ENCODE peak calls at places on chromosomes 13 and 19, in six cellular contexts. S is right atrium auricular region; F is cardiac fibroblast; P is IMR-90; L is neural progenitor cell; U is CD8-positive, alpha-beta T cell. W is an unnamed sample.

GRCh38 chr19:47824396-47824795 is 2.7 kb downstream of the CRX start:
- DNase-seq in S (no peak), F (no peak), P (no peak), L (no peak), U (no peak), W (no peak)

GRCh38 chr13:113777311-113778260 is 18.6 kb downstream of the TMEM255B start:
- DNase-seq in S (no peak), F (peak), P (peak), L (peak), U (no peak), W (peak)

GRCh38 chr13:79775830-79776229 is 294.9 kb downstream of the NDFIP2 start:
- DNase-seq in S (no peak), F (peak), P (peak), L (peak), U (no peak), W (peak)

GRCh38 chr13:38386421-38386820 is 36.8 kb downstream of the UFM1 start:
- DNase-seq in S (no peak), F (peak), P (peak), L (no peak), U (no peak), W (peak)

GRCh38 chr13:112734696-112735547 is 45.1 kb downstream of the ATP11A start:
- DNase-seq in S (no peak), F (no peak), P (peak), L (no peak), U (no peak), W (no peak)

GRCh38 chr13:79492313-79492798 is 11.4 kb downstream of the NDFIP2 start:
- DNase-seq in S (no peak), F (peak), P (peak), L (no peak), U (no peak), W (peak)

GRCh38 chr19:8611890-8612806 is 1.6 kb upstream of the ADAMTS10 start:
- DNase-seq in S (peak), F (peak), P (peak), L (no peak), U (peak), W (peak)

GRCh38 chr13:30932481-30933333 is at the start of gene TEX26:
- DNase-seq in S (no peak), F (peak), P (no peak), L (peak), U (no peak), W (no peak)

DNA sequence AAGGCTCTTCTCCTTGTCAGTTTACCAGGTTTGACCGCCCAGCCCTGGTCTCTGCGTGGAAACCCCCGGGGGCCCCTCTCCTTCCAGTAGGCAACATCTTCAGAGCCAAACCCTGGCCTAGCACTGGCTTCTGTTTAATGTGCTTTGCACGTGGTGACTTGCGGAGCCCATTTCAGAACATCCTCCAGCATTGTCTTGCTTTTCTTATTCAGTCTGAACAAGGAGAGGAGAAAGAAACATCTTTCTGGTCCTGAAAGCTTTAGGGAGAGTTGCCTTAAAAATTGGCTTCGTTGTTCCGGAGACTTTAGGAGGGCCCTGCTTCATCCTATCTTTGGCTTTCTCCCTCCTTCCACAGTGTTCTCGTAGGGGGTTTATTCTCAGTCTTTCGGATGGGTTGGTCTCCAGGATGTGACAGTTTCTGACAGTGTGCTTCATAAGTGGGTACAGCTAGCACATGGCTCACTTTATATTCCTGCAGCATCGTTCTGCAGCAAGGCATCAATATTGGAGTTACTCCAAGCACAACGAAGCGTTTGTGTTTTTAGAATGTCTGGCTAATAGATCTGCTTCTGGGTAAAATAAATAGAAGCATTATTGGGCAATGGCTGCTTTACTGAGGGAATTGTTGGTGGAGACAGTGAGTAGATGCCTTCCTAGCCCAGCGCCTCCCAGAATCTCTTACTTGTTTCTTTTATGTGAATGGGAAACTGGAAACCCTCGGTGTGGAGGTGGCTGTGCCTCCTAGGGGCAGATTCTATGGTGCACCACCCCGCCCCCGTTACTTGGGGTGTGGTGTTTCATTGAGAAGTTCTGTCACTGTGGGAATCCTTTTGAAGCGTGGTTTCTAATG is 1.8 kb downstream of the FARP1 start:
- DNase-seq in S (no peak), F (peak), P (peak), L (peak), U (no peak), W (peak)
- TF ChIP-seq CTCF in S (no peak), F (peak), P (peak), L (peak), U (no peak), W (peak)

DNA sequence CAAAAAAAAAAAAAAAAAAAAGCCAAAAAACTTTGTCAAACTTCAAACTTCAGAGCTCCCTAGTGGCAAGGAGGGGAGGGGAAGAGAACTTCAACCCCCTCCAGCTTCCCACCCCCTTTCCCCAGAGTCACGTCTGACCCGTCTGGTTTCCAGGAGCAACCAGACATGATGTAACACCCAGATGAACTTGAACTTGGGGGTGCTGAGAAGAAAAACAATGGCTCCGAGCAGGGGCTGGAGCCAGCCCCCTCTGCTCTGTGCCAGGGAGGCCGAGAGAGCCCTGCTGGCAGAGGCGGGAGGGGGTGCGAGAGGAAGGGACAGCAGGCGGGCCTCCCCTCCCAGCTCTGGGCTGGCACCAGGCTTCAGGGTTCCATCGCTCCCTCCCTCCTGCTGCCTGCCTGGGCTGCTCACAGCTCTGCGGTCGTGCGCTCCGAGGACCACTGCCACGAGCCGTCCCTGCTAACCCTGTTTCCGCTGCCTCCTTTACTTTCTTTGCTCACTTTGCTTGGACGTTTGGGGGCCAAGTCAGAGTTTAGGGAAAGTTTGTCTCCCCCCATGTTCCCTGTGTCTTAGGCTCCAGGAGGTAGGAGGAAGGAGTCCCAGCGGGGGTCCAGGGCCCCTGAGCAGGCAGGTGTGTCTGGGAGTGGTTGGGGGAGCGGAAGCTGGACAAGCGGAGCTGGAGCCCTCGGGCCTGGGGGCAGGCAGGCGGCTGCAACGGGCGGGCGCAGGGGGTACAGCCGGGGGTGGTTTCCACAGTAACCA is 11.1 kb downstream of the LYL1 start:
- DNase-seq in S (peak), F (peak), P (peak), L (peak), U (no peak), W (peak)
- H3K4me3 ChIP-seq in S (no peak), F (no peak), P (no peak), L (no peak), U (no peak), W (no peak)

GRCh38 chr13:74201530-74201929 is 67.3 kb upstream of the KLF12 start:
- DNase-seq in S (no peak), F (no peak), P (no peak), L (no peak), U (no peak), W (no peak)

GRCh38 chr13:74204606-74205312 is 70.6 kb upstream of the KLF12 start:
- DNase-seq in S (no peak), F (no peak), P (peak), L (no peak), U (no peak), W (peak)

GRCh38 chr13:74203576-74203975 is 69.4 kb upstream of the KLF12 start:
- DNase-seq in S (no peak), F (peak), P (peak), L (no peak), U (no peak), W (peak)

GRCh38 chr13:74200081-74200480 is 65.9 kb upstream of the KLF12 start:
- DNase-seq in S (no peak), F (no peak), P (peak), L (no peak), U (no peak), W (no peak)

DNA sequence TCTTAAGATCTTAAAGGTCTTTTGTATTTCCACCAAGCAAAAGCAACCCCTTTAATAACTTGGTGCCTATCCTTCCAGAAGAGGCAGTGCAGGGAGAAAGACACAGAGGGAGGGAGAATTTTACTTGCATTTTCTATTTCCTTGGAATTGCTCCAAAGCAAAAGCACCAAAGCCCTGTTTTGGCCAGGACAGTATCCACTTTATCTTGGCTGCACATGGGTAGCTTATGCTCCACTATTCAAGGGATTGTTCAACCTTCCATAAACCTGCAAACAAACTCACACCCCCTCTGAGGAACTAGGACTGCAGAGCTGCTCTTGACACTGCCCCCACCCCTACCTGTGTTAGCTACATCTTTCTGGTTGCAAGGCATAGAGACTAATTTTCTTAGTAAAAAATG is 67.9 kb upstream of the KLF12 start:
- DNase-seq in S (no peak), F (peak), P (no peak), L (no peak), U (no peak), W (no peak)
- TF ChIP-seq CTCF in S (no peak), F (no peak), P (no peak), L (no peak), U (no peak), W (no peak)

GRCh38 chr13:42548731-42549554 is 25.0 kb upstream of the TNFSF11 start:
- DNase-seq in S (no peak), F (peak), P (no peak), L (no peak), U (no peak), W (peak)
- H3K4me3 ChIP-seq in S (no peak), F (no peak), P (no peak), L (no peak), U (no peak), W (no peak)

GRCh38 chr13:26502826-26503225 is 54.7 kb upstream of the WASF3 start:
- DNase-seq in S (peak), F (peak), P (peak), L (peak), U (no peak), W (peak)
- TF ChIP-seq CTCF in S (peak), F (peak), P (peak), L (peak), U (no peak), W (peak)

W was measured in fibroblast of mammary gland.